ENCODE peak calls at places on chromosomes 12 and 14, in four cellular contexts. H, Q, Y and I are unnamed samples.

GRCh38 chr12:40566246-40566645 is 126.0 kb upstream of the CNTN1 start:
- DNase-seq in H (no peak), Q (no peak), Y (no peak), I (no peak)

GRCh38 chr14:61668267-61668666 is 27.0 kb upstream of the HIF1A start:
- DNase-seq in Y (no peak), H (no peak), Q (no peak), I (no peak)

GRCh38 chr12:109134186-109134917 is 18.0 kb downstream of the ACACB start:
- DNase-seq in Q (no peak), Y (no peak), H (peak), I (peak)

GRCh38 chr12:122865268-122866231 is 30.3 kb downstream of the HIP1R start:
- DNase-seq in H (peak), Q (peak), Y (no peak), I (no peak)

GRCh38 chr14:68659021-68659931 is 133.6 kb downstream of the ZFP36L1 start:
- DNase-seq in Q (no peak), H (no peak), Y (no peak), I (no peak)

GRCh38 chr14:71591929-71592328 is 340.3 kb upstream of the RGS6 start:
- DNase-seq in Y (no peak), H (no peak), Q (no peak), I (no peak)

GRCh38 chr14:91113829-91114078 is at the start of gene DGLUCY:
- DNase-seq in H (peak), Q (no peak), Y (no peak), I (peak)

GRCh38 chr14:78202178-78202577 is 32.0 kb downstream of the NRXN3 start:
- DNase-seq in Q (no peak), Y (no peak), H (no peak), I (no peak)

GRCh38 chr12:56677680-56678079 is 10.4 kb downstream of the PTGES3 start:
- DNase-seq in Q (no peak), Y (no peak), H (no peak), I (no peak)

GRCh38 chr14:100906420-100906819 is 2.9 kb upstream of the RTL1 start:
- DNase-seq in Y (no peak), Q (no peak), H (peak), I (no peak)

GRCh38 chr12:65156366-65156831 is 13.0 kb upstream of the LEMD3 start:
- DNase-seq in Y (peak), Q (no peak), H (no peak), I (no peak)

GRCh38 chr12:86194721-86195120 is 61.5 kb downstream of the MGAT4C start:
- DNase-seq in Q (no peak), H (no peak), Y (no peak), I (no peak)

GRCh38 chr14:82999802-83000201 is 1466.1 kb upstream of the SEL1L start:
- DNase-seq in Y (no peak), H (no peak), Q (no peak), I (no peak)

GRCh38 chr12:123058980-123059379 is 78.5 kb downstream of the ARL6IP4 start:
- DNase-seq in Y (no peak), Q (no peak), H (no peak), I (no peak)

GRCh38 chr12:105060715-105061378 is 23.4 kb downstream of the ALDH1L2 start:
- DNase-seq in Y (no peak), Q (peak), H (no peak), I (no peak)

GRCh38 chr12:47004634-47005033 is 74.8 kb upstream of the PCED1B start:
- DNase-seq in Q (no peak), H (peak), Y (no peak), I (no peak)

GRCh38 chr14:34235635-34236300 is 226.3 kb downstream of the SPTSSA start:
- DNase-seq in H (no peak), Q (no peak), Y (no peak), I (no peak)

DNA sequence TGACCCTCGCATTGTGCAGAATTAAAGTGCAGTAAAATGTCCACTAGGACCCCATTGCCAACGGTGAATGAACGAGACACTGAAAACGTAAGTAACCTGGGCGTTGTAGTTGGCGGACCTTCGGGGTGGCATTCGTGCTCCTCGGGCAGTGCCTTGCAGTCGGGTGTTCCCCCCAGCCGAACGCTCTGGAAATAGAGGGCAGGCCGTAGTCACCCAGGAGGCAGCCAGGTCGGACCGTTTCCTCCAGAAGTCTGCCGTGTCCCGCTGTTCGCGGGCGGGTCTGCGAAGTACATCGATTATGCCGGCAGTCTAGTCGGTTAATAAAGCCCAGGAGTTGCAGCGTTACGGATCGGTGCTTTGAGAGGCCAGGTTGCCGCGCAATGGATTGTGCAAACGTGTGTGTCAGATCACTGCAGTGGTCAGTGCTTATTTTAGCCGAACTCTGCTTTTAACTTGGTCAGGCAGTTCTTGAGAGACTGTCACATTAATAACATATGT is 828 bp downstream of the MARK3 start:
- DNase-seq in Y (no peak), Q (no peak), H (peak), I (no peak)
- TF ChIP-seq FOXK2 in Y (no peak), Q (no peak), H (no peak), I (no peak)

DNA sequence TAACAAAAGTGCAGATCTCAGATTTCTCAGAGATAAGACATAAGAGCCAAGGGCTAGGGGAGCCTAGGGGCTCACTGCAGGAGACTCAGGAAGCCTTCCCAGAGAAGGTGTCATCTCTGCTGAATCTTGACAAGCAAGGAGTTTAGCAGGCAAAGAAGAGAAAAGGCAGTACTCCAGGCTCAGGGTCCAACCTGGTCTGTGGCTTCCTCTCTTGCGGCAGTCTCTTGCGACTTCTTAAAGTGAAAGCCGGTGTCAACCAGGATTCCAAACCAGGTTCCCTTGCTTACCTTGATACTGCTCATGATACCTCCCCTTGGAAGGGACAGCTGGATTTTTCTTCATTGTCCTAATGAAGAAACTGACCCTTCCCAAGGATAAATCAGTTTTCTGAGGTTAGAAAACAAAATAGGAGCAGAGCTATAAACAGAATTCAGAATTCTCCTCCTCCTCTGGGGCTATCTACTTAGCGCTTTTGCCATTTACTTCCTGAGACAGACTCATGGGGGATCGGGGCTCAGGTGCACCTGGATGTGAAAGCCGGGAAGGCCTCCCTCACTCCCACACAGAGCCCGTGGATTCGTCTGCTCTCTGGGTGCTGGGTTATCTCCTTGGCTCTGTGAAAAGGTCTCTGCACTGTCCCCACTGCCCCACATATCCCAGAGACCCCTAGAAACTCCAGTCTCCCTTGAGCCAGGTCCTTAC is 1.8 kb upstream of the SCNN1A start:
- DNase-seq in Y (no peak), H (no peak), Q (no peak), I (no peak)
- TF ChIP-seq FOXM1 in Y (no peak), H (no peak), Q (no peak), I (no peak)

DNA sequence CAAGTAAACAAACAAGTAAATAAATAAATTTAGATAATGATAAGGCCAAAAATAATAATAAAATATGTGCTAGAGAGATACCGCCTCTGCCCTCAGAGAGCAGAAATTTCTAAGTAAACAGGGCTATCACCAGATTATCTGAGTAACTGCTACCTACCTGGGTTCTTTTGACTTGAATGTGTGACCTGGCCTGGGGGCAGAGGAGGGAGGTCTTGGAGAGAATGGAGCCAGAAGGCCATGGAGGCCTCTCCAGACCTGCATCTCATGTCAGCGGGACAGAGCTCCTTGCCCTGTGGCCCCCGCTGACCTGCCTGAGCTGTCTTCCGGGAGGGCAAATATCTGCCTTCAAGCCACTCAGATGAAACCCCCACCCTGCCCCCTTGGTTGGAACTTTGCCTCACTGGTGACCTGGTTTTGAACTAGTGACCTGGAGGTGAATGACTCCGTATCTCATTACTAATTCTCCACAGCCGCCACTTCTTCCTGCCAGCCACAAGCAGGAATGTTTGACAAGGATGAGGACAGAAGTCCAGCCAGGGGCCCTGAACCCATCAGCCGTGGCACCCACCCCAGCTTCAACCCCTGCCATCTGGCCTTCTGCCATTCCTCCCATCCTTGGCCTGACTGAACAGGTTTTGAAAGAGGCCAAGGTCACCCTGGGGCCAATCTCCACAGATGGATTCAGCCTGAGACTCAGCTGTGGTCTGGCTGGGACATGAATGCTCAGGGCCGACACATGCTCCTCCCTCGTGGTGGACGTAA is 86.8 kb upstream of the PARP11 start:
- DNase-seq in H (no peak), Q (peak), Y (no peak), I (no peak)
- TF ChIP-seq FOXK2 in H (no peak), Q (no peak), Y (no peak), I (no peak)

GRCh38 chr12:12214201-12214600 is 52.6 kb downstream of the LRP6 start:
- DNase-seq in H (no peak), Y (no peak), Q (peak), I (no peak)
- TF ChIP-seq FOXM1 in H (no peak), Y (no peak), Q (no peak), I (no peak)

GRCh38 chr12:126397071-126397571 is 1331.9 kb downstream of the AACS start:
- DNase-seq in Y (no peak), Q (no peak), H (no peak), I (no peak)
- TF ChIP-seq FOXK2 in Y (no peak), Q (no peak), H (no peak), I (no peak)